ENCODE peak calls at places on chromosomes 5 and 9, in four cellular contexts. L, Q, B and D are unnamed samples.

GRCh38 chr5:157607371-157608161 is 32.0 kb upstream of the ADAM19 start:
- DNase-seq in L (no peak), Q (no peak), B (peak), D (no peak)

GRCh38 chr5:23147625-23148024 is 294.5 kb upstream of the CDH12 start:
- DNase-seq in L (no peak), Q (no peak), B (no peak), D (no peak)

GRCh38 chr9:34578241-34579096 is 11.1 kb downstream of the CNTFR start:
- DNase-seq in L (no peak), Q (no peak), B (no peak), D (no peak)

GRCh38 chr5:173581408-173582197 is 34.8 kb downstream of the BOD1 start:
- DNase-seq in L (no peak), Q (peak), B (peak), D (peak)

GRCh38 chr5:56056875-56057274 is 62.1 kb upstream of the IL6ST start:
- DNase-seq in L (peak), Q (no peak), B (no peak), D (no peak)

GRCh38 chr5:154418344-154418820 is 27.4 kb upstream of the SAP30L start:
- DNase-seq in L (no peak), Q (no peak), B (no peak), D (no peak)

GRCh38 chr5:143850050-143850713 is 38.2 kb downstream of the HMHB1 start:
- DNase-seq in L (no peak), Q (no peak), B (no peak), D (no peak)

GRCh38 chr5:39331993-39332392 is 32.3 kb downstream of the C9 start:
- DNase-seq in L (no peak), Q (no peak), B (no peak), D (no peak)

GRCh38 chr5:142426129-142426641 is 101.4 kb upstream of the SPRY4 start:
- DNase-seq in L (no peak), Q (no peak), B (no peak), D (no peak)

GRCh38 chr9:107274953-107275422 is 8.1 kb upstream of the RAD23B start:
- DNase-seq in L (no peak), Q (peak), B (no peak), D (no peak)

GRCh38 chr5:142720561-142721275 is 34.8 kb upstream of the FGF1 start:
- DNase-seq in L (no peak), Q (peak), B (no peak), D (no peak)

GRCh38 chr5:62477801-62478200 is 65.2 kb downstream of the IPO11 start:
- DNase-seq in L (no peak), Q (no peak), B (no peak), D (no peak)

GRCh38 chr5:119345861-119346260 is 10.0 kb upstream of the TNFAIP8 start:
- DNase-seq in L (no peak), Q (no peak), B (no peak), D (no peak)

GRCh38 chr9:18208166-18209059 is 265.5 kb upstream of the ADAMTSL1 start:
- DNase-seq in L (no peak), Q (peak), B (no peak), D (peak)

GRCh38 chr9:96567203-96567700 is 52.4 kb downstream of the CDC14B start:
- DNase-seq in L (no peak), Q (no peak), B (no peak), D (peak)

GRCh38 chr5:141094481-141095262 is at the start of gene PCDHB2:
- DNase-seq in L (no peak), Q (peak), B (peak), D (peak)

GRCh38 chr5:134086943-134087305 is 27.6 kb upstream of the TCF7 start:
- DNase-seq in L (no peak), Q (no peak), B (no peak), D (no peak)

GRCh38 chr9:37390759-37391158 is 31.7 kb upstream of the GRHPR start:
- DNase-seq in L (peak), Q (peak), B (peak), D (peak)

GRCh38 chr5:10399839-10400238 is 41.8 kb upstream of the ROPN1L start:
- DNase-seq in L (no peak), Q (no peak), B (no peak), D (no peak)

GRCh38 chr5:151082976-151083651 is 2.3 kb upstream of the TNIP1 start:
- DNase-seq in L (no peak), Q (no peak), B (no peak), D (no peak)

GRCh38 chr5:170860818-170861217 is 1.0 kb upstream of the RANBP17 start:
- DNase-seq in L (no peak), Q (no peak), B (no peak), D (no peak)

GRCh38 chr5:97071101-97071500 is 71.3 kb downstream of the LIX1 start:
- DNase-seq in L (no peak), Q (no peak), B (no peak), D (no peak)

GRCh38 chr9:37974506-37975173 is 70.7 kb upstream of the SLC25A51 start:
- DNase-seq in L (no peak), Q (no peak), B (no peak), D (no peak)

GRCh38 chr9:114314256-114314867 is 8.5 kb upstream of the ORM1 start:
- DNase-seq in L (no peak), Q (no peak), B (no peak), D (no peak)

GRCh38 chr5:168342985-168343384 is 51.5 kb downstream of the WWC1 start:
- DNase-seq in L (no peak), Q (no peak), B (no peak), D (no peak)

GRCh38 chr5:132662925-132663770 is 5.2 kb downstream of the IL13 start:
- DNase-seq in L (peak), Q (peak), B (peak), D (peak)

GRCh38 chr5:178536541-178537466 is 53.4 kb downstream of the COL23A1 start:
- DNase-seq in L (no peak), Q (no peak), B (no peak), D (no peak)
- TF ChIP-seq BHLHE40 in L (no peak), Q (no peak), B (no peak), D (no peak)

DNA sequence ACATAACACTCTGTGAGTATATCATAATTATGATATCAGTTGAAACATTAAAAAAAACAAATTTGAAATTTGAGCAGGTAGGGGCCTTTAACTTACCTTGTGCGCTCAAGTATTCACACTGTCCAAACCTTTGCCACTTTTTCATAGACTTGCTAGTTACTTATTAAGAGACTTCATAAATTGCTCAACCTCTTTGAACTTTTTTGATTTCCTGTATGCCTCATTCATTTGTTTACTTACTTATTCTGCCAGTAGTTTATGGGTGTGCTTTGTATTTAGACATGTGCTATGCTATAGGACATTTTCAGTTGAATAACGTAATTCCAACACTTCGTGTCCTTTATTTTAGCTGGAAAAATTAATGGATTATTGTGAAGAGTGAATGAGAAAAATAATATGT is 204.8 kb downstream of the HCN1 start:
- DNase-seq in L (no peak), Q (no peak), B (no peak), D (no peak)
- TF ChIP-seq SP1 in L (no peak), Q (no peak), B (no peak), D (no peak)

GRCh38 chr5:147286296-147286695 is 51.5 kb downstream of the STK32A start:
- DNase-seq in L (no peak), Q (no peak), B (no peak), D (no peak)
- TF ChIP-seq FOXM1 in L (no peak), Q (no peak), B (no peak), D (no peak)

GRCh38 chr9:132268725-132269352 is 85.9 kb downstream of the SETX start:
- DNase-seq in L (no peak), Q (peak), B (peak), D (peak)
- TF ChIP-seq BHLHE40 in L (no peak), Q (no peak), B (no peak), D (no peak)

DNA sequence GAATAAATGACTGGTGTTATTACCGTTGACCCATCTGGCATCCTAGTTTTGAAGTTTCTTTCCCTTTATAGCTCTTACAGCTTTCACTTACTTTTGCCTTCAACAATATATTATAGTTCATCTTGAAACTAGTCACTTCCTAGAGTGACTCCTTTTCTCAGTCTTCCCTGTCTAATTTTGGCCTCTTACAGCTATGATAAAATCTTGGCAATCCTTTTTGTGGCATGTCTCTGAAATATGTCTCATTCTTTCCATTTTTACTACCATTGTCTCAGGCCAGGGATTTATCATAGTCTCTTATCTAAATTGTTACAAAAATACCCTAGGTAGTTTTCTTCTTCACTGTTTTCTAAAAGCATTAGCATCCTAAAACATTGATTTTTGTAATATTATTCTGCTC is 621.3 kb upstream of the ZNF608 start:
- DNase-seq in L (no peak), Q (no peak), B (no peak), D (no peak)
- TF ChIP-seq SP1 in L (no peak), Q (no peak), B (no peak), D (no peak)

GRCh38 chr9:94017939-94018531 is 62.9 kb upstream of the BARX1 start:
- DNase-seq in L (no peak), Q (no peak), B (no peak), D (no peak)

GRCh38 chr9:94014845-94015244 is 59.7 kb upstream of the BARX1 start:
- DNase-seq in L (no peak), Q (no peak), B (no peak), D (no peak)

GRCh38 chr9:94018628-94019027 is 63.5 kb upstream of the BARX1 start:
- DNase-seq in L (no peak), Q (no peak), B (no peak), D (no peak)

GRCh38 chr9:94014066-94014654 is 59.0 kb upstream of the BARX1 start:
- DNase-seq in L (no peak), Q (peak), B (peak), D (peak)

DNA sequence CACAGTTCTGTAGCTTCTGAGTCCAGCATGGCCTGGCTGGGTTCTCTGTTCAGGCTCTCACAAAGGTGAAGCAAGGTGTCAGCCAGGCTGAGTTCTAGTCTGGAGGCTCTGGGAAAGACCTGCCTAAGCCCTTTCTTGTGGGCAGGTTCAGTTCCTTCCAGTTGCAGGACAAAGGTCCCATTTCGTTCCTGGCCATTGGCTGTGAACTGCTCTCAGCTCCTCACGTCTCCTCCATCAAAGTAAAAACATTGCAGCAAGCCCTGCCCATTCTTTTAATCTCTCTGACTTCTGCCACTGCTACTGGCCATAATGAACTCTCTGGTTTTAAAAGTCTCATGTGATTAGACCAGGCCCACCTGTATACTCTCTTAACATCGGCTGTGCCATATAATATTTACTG is 61.6 kb upstream of the BARX1 start:
- DNase-seq in L (no peak), Q (no peak), B (no peak), D (no peak)
- TF ChIP-seq FOXM1 in L (no peak), Q (no peak), B (no peak), D (no peak)